ENCODE peak calls at places on chromosomes 16 and 17, in five cellular contexts. B is heart left ventricle, H is H1, C is NCI-H2081, W is HL-60. Y is an unnamed sample.

GRCh38 chr17:18173740-18174139 is 9.9 kb upstream of the ALKBH5 start:
- DNase-seq in B (no peak), H (no peak), C (no peak), W (no peak), Y (no peak)

GRCh38 chr16:10629592-10629963 is 49.2 kb upstream of the EMP2 start:
- DNase-seq in B (no peak), H (peak), C (no peak), W (no peak), Y (no peak)

GRCh38 chr17:41785876-41786226 is 660 bp downstream of the JUP start:
- DNase-seq in B (no peak), H (peak), C (peak), W (peak), Y (no peak)

GRCh38 chr16:57305159-57305811 is 20.8 kb upstream of the PLLP start:
- DNase-seq in B (no peak), H (no peak), C (no peak), W (no peak), Y (peak)

GRCh38 chr17:44121206-44121605 is 2.2 kb downstream of the HDAC5 start:
- DNase-seq in B (no peak), H (no peak), C (no peak), W (no peak), Y (no peak)

GRCh38 chr17:67585077-67585602 is 132.6 kb upstream of the NOL11 start:
- DNase-seq in B (no peak), H (no peak), C (peak), W (no peak), Y (no peak)

GRCh38 chr16:66294507-66294906 is 72.0 kb upstream of the CDH5 start:
- DNase-seq in B (no peak), H (no peak), C (no peak), W (no peak), Y (no peak)

GRCh38 chr17:13940858-13941665 is 128.2 kb upstream of the COX10 start:
- DNase-seq in B (no peak), H (no peak), C (no peak), W (no peak), Y (no peak)

GRCh38 chr17:8421571-8421970 is 14.1 kb upstream of the NDEL1 start:
- DNase-seq in B (no peak), H (no peak), C (no peak), W (no peak), Y (no peak)

GRCh38 chr16:56269824-56270684 is 78.8 kb downstream of the GNAO1 start:
- DNase-seq in B (peak), H (no peak), C (no peak), W (no peak), Y (peak)

GRCh38 chr16:49116873-49117272 is 164.8 kb downstream of the CBLN1 start:
- DNase-seq in B (no peak), H (no peak), C (no peak), W (no peak), Y (no peak)

GRCh38 chr17:38906429-38907172 is 18.8 kb upstream of the LASP1NB start:
- DNase-seq in B (no peak), H (no peak), C (no peak), W (no peak), Y (no peak)

GRCh38 chr16:79540825-79541595 is 59.5 kb downstream of the MAF start:
- DNase-seq in B (no peak), H (no peak), C (no peak), W (no peak), Y (no peak)

GRCh38 chr16:79336437-79337229 is 263.9 kb downstream of the MAF start:
- DNase-seq in B (no peak), H (no peak), C (no peak), W (no peak), Y (no peak)

GRCh38 chr17:49880291-49881053 is 32.6 kb upstream of the TAC4 start:
- DNase-seq in B (peak), H (peak), C (peak), W (peak), Y (peak)

GRCh38 chr16:24900230-24900629 is 54.5 kb downstream of the SLC5A11 start:
- DNase-seq in B (no peak), H (no peak), C (no peak), W (no peak), Y (no peak)

GRCh38 chr16:66293932-66294331 is 72.6 kb upstream of the CDH5 start:
- DNase-seq in B (no peak), H (no peak), C (no peak), W (no peak), Y (no peak)

GRCh38 chr16:22673463-22673862 is 140.5 kb upstream of the HS3ST2 start:
- DNase-seq in B (no peak), H (peak), C (no peak), W (no peak), Y (no peak)

GRCh38 chr17:2029911-2030778 is at the start of gene DPH1:
- DNase-seq in B (peak), H (peak), C (peak), W (peak), Y (peak)

GRCh38 chr17:2146132-2146871 is 91.4 kb downstream of the HIC1 start:
- DNase-seq in B (no peak), H (no peak), C (no peak), W (no peak), Y (no peak)

GRCh38 chr16:19095699-19096098 is 18.1 kb upstream of the ITPRIPL2 start:
- DNase-seq in B (no peak), H (no peak), C (no peak), W (no peak), Y (no peak)

GRCh38 chr17:58383892-58384462 is 32.0 kb upstream of the SUPT4H1 start:
- DNase-seq in B (no peak), H (peak), C (no peak), W (no peak), Y (no peak)

GRCh38 chr17:35700157-35700556 is 31.3 kb upstream of the RASL10B start:
- DNase-seq in B (no peak), H (no peak), C (no peak), W (no peak), Y (no peak)

GRCh38 chr17:37458805-37459204 is 30.9 kb upstream of the DUSP14 start:
- DNase-seq in B (no peak), H (no peak), C (no peak), W (no peak), Y (no peak)

GRCh38 chr16:56748191-56748590 is 18.3 kb downstream of the NUP93 start:
- DNase-seq in B (no peak), H (no peak), C (no peak), W (no peak), Y (no peak)

GRCh38 chr16:20884240-20884556 is 16.0 kb downstream of the DCUN1D3 start:
- DNase-seq in B (no peak), H (no peak), C (no peak), W (peak), Y (no peak)

Y was measured in heart right ventricle.